ENCODE peak calls at places on chromosomes 6 and 20, in seven cellular contexts. Y, X, G, T, P, C and R are unnamed samples.

GRCh38 chr6:85672623-85673022 is 29.9 kb upstream of the SYNCRIP start:
- DNase-seq in Y (no peak), X (no peak), G (no peak), T (no peak), P (no peak), C (no peak), R (no peak)

GRCh38 chr6:17984822-17985660 is 2.4 kb downstream of the KIF13A start:
- DNase-seq in Y (no peak), X (no peak), G (no peak), T (peak), P (peak), C (no peak), R (no peak)

GRCh38 chr6:5384276-5384675 is 123.0 kb downstream of the FARS2 start:
- DNase-seq in Y (no peak), X (no peak), G (no peak), T (no peak), P (no peak), C (no peak), R (no peak)

GRCh38 chr6:16320533-16321340 is 82.3 kb downstream of the GMPR start:
- DNase-seq in Y (no peak), X (no peak), G (no peak), T (no peak), P (peak), C (peak), R (no peak)

GRCh38 chr20:1322511-1323245 is 6.3 kb downstream of the SDCBP2 start:
- DNase-seq in Y (peak), X (no peak), G (no peak), T (no peak), P (peak), C (peak), R (no peak)

GRCh38 chr20:35273449-35274171 is 4.3 kb downstream of the MMP24OS start:
- DNase-seq in Y (no peak), X (peak), G (peak), T (no peak), P (no peak), C (peak), R (no peak)

GRCh38 chr20:23823621-23824324 is 2.8 kb downstream of the CST2 start:
- DNase-seq in Y (no peak), X (no peak), G (no peak), T (no peak), P (no peak), C (no peak), R (no peak)

GRCh38 chr20:10255846-10256245 is 37.2 kb downstream of the SNAP25 start:
- DNase-seq in Y (no peak), X (no peak), G (no peak), T (no peak), P (no peak), C (no peak), R (no peak)

GRCh38 chr6:28569748-28570147 is 44.1 kb downstream of the GPX5 start:
- DNase-seq in Y (no peak), X (no peak), G (no peak), T (no peak), P (no peak), C (no peak), R (no peak)

GRCh38 chr20:8647868-8648495 is 420.9 kb upstream of the PLCB4 start:
- DNase-seq in Y (no peak), X (no peak), G (no peak), T (no peak), P (no peak), C (no peak), R (no peak)

GRCh38 chr20:3093861-3094361 is 9.4 kb upstream of the AVP start:
- DNase-seq in Y (no peak), X (no peak), G (no peak), T (no peak), P (peak), C (no peak), R (no peak)

GRCh38 chr6:112939543-112939942 is 592.4 kb downstream of the RFPL4B start:
- DNase-seq in Y (no peak), X (no peak), G (no peak), T (peak), P (peak), C (no peak), R (peak)

GRCh38 chr6:21592953-21593352 is 598 bp upstream of the SOX4 start:
- DNase-seq in Y (no peak), X (no peak), G (no peak), T (no peak), P (no peak), C (no peak), R (no peak)

GRCh38 chr20:18705906-18706305 is 107.7 kb upstream of the SCP2D1 start:
- DNase-seq in Y (no peak), X (no peak), G (no peak), T (no peak), P (no peak), C (peak), R (no peak)

GRCh38 chr20:36384022-36384619 is 78.0 kb downstream of the DLGAP4 start:
- DNase-seq in Y (no peak), X (no peak), G (no peak), T (peak), P (peak), C (peak), R (peak)

GRCh38 chr20:33165416-33166055 is 2.4 kb upstream of the BPIFA2 start:
- DNase-seq in Y (no peak), X (no peak), G (no peak), T (no peak), P (no peak), C (no peak), R (no peak)

GRCh38 chr20:49501917-49502316 is 19.4 kb upstream of the KCNB1 start:
- DNase-seq in Y (no peak), X (no peak), G (no peak), T (no peak), P (peak), C (peak), R (peak)

GRCh38 chr20:10171864-10172751 is 46.5 kb upstream of the SNAP25 start:
- DNase-seq in Y (peak), X (peak), G (peak), T (peak), P (peak), C (peak), R (no peak)

GRCh38 chr6:30076333-30076732 is 764 bp upstream of the RNF39 start:
- DNase-seq in Y (no peak), X (no peak), G (no peak), T (no peak), P (no peak), C (no peak), R (no peak)

GRCh38 chr20:39225978-39226377 is 263.8 kb downstream of the DHX35 start:
- DNase-seq in Y (no peak), X (no peak), G (no peak), T (no peak), P (no peak), C (no peak), R (no peak)

GRCh38 chr6:140537211-140537610 is 1162.8 kb upstream of the CITED2 start:
- DNase-seq in Y (no peak), X (no peak), G (no peak), T (no peak), P (no peak), C (peak), R (no peak)